ENCODE peak calls at places on chromosomes 2 and 18, in six cellular contexts. S is PC-3, J is GM23248, X is heart left ventricle, K is fibroblast of lung, L is mucosa of descending colon. Z is an unnamed sample.

GRCh38 chr2:215841175-215841816 is 172.1 kb downstream of the MREG start:
- DNase-seq in X (peak), K (no peak), J (no peak), S (no peak), L (peak), Z (peak)

GRCh38 chr2:154455871-154456270 is 242.6 kb upstream of the KCNJ3 start:
- DNase-seq in L (no peak), J (peak), X (no peak), K (no peak), S (no peak), Z (no peak)

GRCh38 chr18:10374615-10375295 is 79.7 kb upstream of the APCDD1 start:
- DNase-seq in X (no peak), J (peak), L (no peak), S (no peak), K (no peak), Z (no peak)

GRCh38 chr18:41917199-41917598 is 37.8 kb upstream of the PIK3C3 start:
- DNase-seq in X (no peak), K (no peak), L (no peak), J (peak), S (no peak), Z (no peak)

GRCh38 chr18:13219012-13219396 is 444 bp downstream of the LDLRAD4 start:
- DNase-seq in J (no peak), S (no peak), K (no peak), L (no peak), X (no peak), Z (no peak)

GRCh38 chr2:240895656-240896388 is at the start of gene MAB21L4:
- DNase-seq in X (no peak), J (no peak), S (peak), L (no peak), K (no peak), Z (no peak)

GRCh38 chr2:70083344-70084156 is 3.7 kb upstream of the PCBP1 start:
- DNase-seq in K (peak), S (peak), X (no peak), J (peak), L (peak), Z (peak)

GRCh38 chr2:171086352-171087290 is 74.1 kb downstream of the TLK1 start:
- DNase-seq in X (peak), L (peak), K (peak), J (peak), S (peak), Z (peak)

GRCh38 chr2:25000503-25001328 is 29.0 kb upstream of the DNAJC27 start:
- DNase-seq in S (no peak), L (no peak), K (peak), X (no peak), J (peak), Z (no peak)

GRCh38 chr2:37477921-37478320 is 133.5 kb downstream of the QPCT start:
- DNase-seq in X (no peak), K (no peak), L (no peak), S (no peak), J (peak), Z (no peak)

GRCh38 chr2:25078171-25079049 is 36.5 kb downstream of the EFR3B start:
- DNase-seq in K (peak), L (no peak), S (peak), J (peak), X (no peak), Z (no peak)

GRCh38 chr2:210162466-210163124 is 8.6 kb downstream of the KANSL1L start:
- DNase-seq in S (no peak), J (no peak), L (no peak), K (no peak), X (no peak), Z (no peak)

GRCh38 chr2:96159084-96159830 is 14.0 kb upstream of the DUSP2 start:
- DNase-seq in X (no peak), S (no peak), L (no peak), K (no peak), J (no peak), Z (no peak)

GRCh38 chr2:136448986-136449780 is 316.2 kb upstream of the THSD7B start:
- DNase-seq in X (no peak), L (no peak), K (no peak), S (no peak), J (no peak), Z (no peak)

GRCh38 chr2:11467126-11467649 is 1.2 kb upstream of the E2F6 start:
- DNase-seq in J (no peak), L (no peak), S (no peak), K (no peak), X (no peak), Z (no peak)

GRCh38 chr2:134778372-134778771 is 59.6 kb upstream of the TMEM163 start:
- DNase-seq in L (no peak), J (no peak), S (no peak), X (no peak), K (no peak), Z (no peak)

GRCh38 chr2:9768388-9768787 is 74.9 kb upstream of the TAF1B start:
- DNase-seq in L (peak), K (no peak), S (no peak), X (no peak), J (no peak), Z (peak)

GRCh38 chr2:222837643-222838056 is 23.2 kb upstream of the ACSL3 start:
- DNase-seq in K (peak), J (peak), S (peak), L (no peak), X (no peak), Z (no peak)

GRCh38 chr2:190948671-190949070 is 65.3 kb downstream of the STAT1 start:
- DNase-seq in X (no peak), J (peak), K (peak), S (peak), L (no peak), Z (no peak)

GRCh38 chr2:228600265-228600664 is 418.8 kb upstream of the SPHKAP start:
- DNase-seq in L (no peak), X (no peak), S (peak), K (peak), J (peak), Z (no peak)

GRCh38 chr2:233892793-233893192 is 24.4 kb upstream of the TRPM8 start:
- DNase-seq in X (no peak), J (peak), K (no peak), S (peak), L (no peak), Z (no peak)

GRCh38 chr2:23611839-23612238 is 226.9 kb downstream of the KLHL29 start:
- DNase-seq in S (no peak), L (no peak), K (no peak), J (no peak), X (no peak), Z (no peak)

GRCh38 chr2:130834091-130834922 is 2.4 kb upstream of the ARHGEF4 start:
- DNase-seq in J (peak), L (no peak), S (peak), X (no peak), K (peak), Z (no peak)

GRCh38 chr18:31723998-31724711 is 36.5 kb downstream of the SLC25A52 start:
- DNase-seq in S (peak), J (peak), X (peak), K (peak), L (peak), Z (peak)
- H3K4me3 ChIP-seq in S (peak), J (peak), X (peak), K (peak), L (no peak), Z (peak)

GRCh38 chr2:187581125-187581896 is 27.1 kb upstream of the TFPI start:
- DNase-seq in X (no peak), K (peak), J (peak), L (peak), S (peak), Z (no peak)
- H3K4me3 ChIP-seq in X (peak), K (peak), J (peak), L (no peak), S (peak), Z (no peak)

GRCh38 chr2:109694190-109694589 is 80.0 kb downstream of the SOWAHC start:
- DNase-seq in S (peak), K (peak), J (peak), X (no peak), L (no peak), Z (peak)

GRCh38 chr2:109690822-109691541 is 76.8 kb downstream of the SOWAHC start:
- DNase-seq in K (peak), J (no peak), S (peak), L (peak), X (peak), Z (peak)

GRCh38 chr2:109692013-109692738 is 78.0 kb downstream of the SOWAHC start:
- DNase-seq in L (peak), J (no peak), X (no peak), S (no peak), K (no peak), Z (peak)

GRCh38 chr2:109699646-109700045 is 85.5 kb downstream of the SOWAHC start:
- DNase-seq in X (no peak), L (peak), K (peak), J (no peak), S (no peak), Z (peak)

DNA sequence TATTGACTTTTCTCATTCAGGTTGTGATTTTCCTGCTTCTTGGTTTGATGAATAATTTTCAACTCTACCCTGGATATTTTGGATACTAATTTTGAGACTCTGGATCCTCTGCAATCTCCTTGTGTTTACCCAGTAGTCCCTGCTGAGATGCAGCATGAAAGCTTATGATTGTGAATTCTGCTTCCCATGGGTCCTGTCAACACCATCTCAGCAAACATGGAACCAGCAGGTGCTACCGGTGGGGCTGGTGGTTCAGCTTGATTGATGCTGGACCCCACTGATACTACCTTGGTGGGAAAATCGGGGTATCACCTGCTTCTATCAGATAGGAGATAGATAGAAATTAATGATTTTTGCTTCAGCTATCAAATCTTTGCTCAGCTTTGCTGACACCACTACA is 81.1 kb downstream of the SOWAHC start:
- DNase-seq in J (no peak), K (no peak), L (no peak), X (no peak), S (no peak), Z (no peak)
- H3K4me3 ChIP-seq in J (no peak), K (no peak), L (no peak), X (no peak), S (no peak), Z (no peak)

GRCh38 chr2:219418155-219418569 is at the start of gene DES:
- DNase-seq in K (peak), X (peak), L (no peak), J (peak), S (no peak), Z (peak)

GRCh38 chr2:219418570-219419189 is 503 bp downstream of the DES start:
- DNase-seq in J (peak), S (no peak), L (no peak), K (peak), X (no peak), Z (no peak)

GRCh38 chr2:219420687-219421086 is 2.5 kb downstream of the DES start:
- DNase-seq in S (no peak), L (no peak), J (no peak), K (no peak), X (no peak), Z (no peak)

GRCh38 chr2:219421323-219421722 is 3.1 kb downstream of the DES start:
- DNase-seq in S (no peak), X (no peak), K (no peak), L (no peak), J (no peak), Z (no peak)

DNA sequence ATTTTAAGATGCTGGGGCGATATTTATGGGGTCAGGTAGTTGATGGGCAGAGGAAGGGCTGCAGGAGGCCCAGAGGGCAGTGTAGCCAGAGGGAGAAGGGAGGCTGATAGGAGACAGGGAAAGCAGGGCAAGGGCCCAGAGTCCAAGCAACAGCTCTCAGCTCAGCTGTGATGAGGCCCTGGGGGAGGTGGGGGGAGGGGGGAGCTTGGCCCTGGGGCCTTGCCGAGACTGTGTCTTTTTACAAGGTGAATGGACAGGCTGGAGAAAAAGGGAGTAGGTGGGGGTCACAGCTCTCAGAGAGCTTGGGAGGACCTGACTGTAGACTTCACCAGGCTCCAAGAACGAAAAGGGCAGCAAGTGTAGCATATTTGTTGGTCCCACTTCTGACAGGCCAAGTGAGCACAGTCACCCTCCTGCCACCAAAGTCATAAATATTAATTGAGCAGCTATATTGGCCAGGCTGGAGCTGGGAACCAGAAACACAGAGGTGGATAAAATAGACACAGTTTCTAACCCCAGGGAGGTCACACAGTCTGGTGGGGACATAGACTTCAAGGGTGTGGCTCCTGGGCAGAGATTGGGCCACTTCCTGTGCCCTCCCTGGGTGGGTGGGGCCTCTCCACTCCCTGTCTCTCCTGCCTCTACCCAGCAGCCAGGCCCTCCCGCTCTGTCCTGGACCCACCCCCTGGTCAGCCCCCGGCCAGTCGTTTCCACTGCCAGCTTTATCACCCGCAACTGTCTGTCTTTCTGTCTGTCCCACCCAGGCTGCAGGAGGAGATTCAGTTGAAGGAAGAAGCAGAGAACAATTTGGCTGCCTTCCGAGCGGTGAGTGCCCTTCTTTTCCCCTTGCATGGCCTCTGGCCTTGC is 1.4 kb downstream of the DES start:
- DNase-seq in L (no peak), X (peak), K (no peak), S (no peak), J (no peak), Z (no peak)
- H3K4me3 ChIP-seq in L (no peak), X (peak), K (no peak), S (no peak), J (no peak), Z (peak)

GRCh38 chr2:39640681-39641080 is 25.0 kb upstream of the TMEM178A start:
- DNase-seq in X (no peak), J (no peak), S (no peak), K (no peak), L (no peak), Z (no peak)
- H3K4me3 ChIP-seq in X (no peak), J (no peak), S (no peak), K (no peak), L (no peak), Z (no peak)

Z was measured in transverse colon.